ENCODE peak calls at places on chromosomes 7 and 10, in four cellular contexts. One of them, this sample, is unnamed.

GRCh38 chr10:98790817-98791216 is 344.1 kb upstream of the HPS1 start:
- DNase-seq in stimulated activated CD8-positive, alpha-beta memory T cell treated with anti-CD3 and anti-CD28 coated beads, Interleukin-15, amount 100 ng/mL, for 24 hours: no peak
- DNase-seq in non-pigmented ciliary epithelial cell: no peak
- DNase-seq in stimulated activated CD4-positive, alpha-beta T cell treated with anti-CD3 and anti-CD28 coated beads, TNF-alpha, amount 100 ng/mL, for 48 hours: no peak
- DNase-seq in this sample: peak; percentile 1

GRCh38 chr7:128030999-128031681 is at the start of gene LRRC4:
- DNase-seq in stimulated activated CD4-positive, alpha-beta T cell treated with anti-CD3 and anti-CD28 coated beads, TNF-alpha, amount 100 ng/mL, for 48 hours: no peak
- DNase-seq in stimulated activated CD8-positive, alpha-beta memory T cell treated with anti-CD3 and anti-CD28 coated beads, Interleukin-15, amount 100 ng/mL, for 24 hours: no peak
- DNase-seq in non-pigmented ciliary epithelial cell: no peak
- DNase-seq in this sample: peak; percentile 30

GRCh38 chr7:40717242-40717641 is 582.4 kb downstream of the SUGCT start:
- DNase-seq in non-pigmented ciliary epithelial cell: no peak
- DNase-seq in stimulated activated CD8-positive, alpha-beta memory T cell treated with anti-CD3 and anti-CD28 coated beads, Interleukin-15, amount 100 ng/mL, for 24 hours: no peak
- DNase-seq in stimulated activated CD4-positive, alpha-beta T cell treated with anti-CD3 and anti-CD28 coated beads, TNF-alpha, amount 100 ng/mL, for 48 hours: no peak
- DNase-seq in this sample: peak; percentile 8

GRCh38 chr10:11263039-11263345 is 245.3 kb downstream of the CELF2 start:
- DNase-seq in stimulated activated CD4-positive, alpha-beta T cell treated with anti-CD3 and anti-CD28 coated beads, TNF-alpha, amount 100 ng/mL, for 48 hours: no peak
- DNase-seq in stimulated activated CD8-positive, alpha-beta memory T cell treated with anti-CD3 and anti-CD28 coated beads, Interleukin-15, amount 100 ng/mL, for 24 hours: no peak
- DNase-seq in non-pigmented ciliary epithelial cell: no peak
- DNase-seq in this sample: no peak

GRCh38 chr10:116968331-116968730 is 36.7 kb downstream of the SHTN1 start:
- DNase-seq in stimulated activated CD4-positive, alpha-beta T cell treated with anti-CD3 and anti-CD28 coated beads, TNF-alpha, amount 100 ng/mL, for 48 hours: no peak
- DNase-seq in stimulated activated CD8-positive, alpha-beta memory T cell treated with anti-CD3 and anti-CD28 coated beads, Interleukin-15, amount 100 ng/mL, for 24 hours: no peak
- DNase-seq in non-pigmented ciliary epithelial cell: no peak
- DNase-seq in this sample: no peak

GRCh38 chr7:39838326-39838725 is 111.7 kb upstream of the CDK13 start:
- DNase-seq in stimulated activated CD4-positive, alpha-beta T cell treated with anti-CD3 and anti-CD28 coated beads, TNF-alpha, amount 100 ng/mL, for 48 hours: no peak
- DNase-seq in stimulated activated CD8-positive, alpha-beta memory T cell treated with anti-CD3 and anti-CD28 coated beads, Interleukin-15, amount 100 ng/mL, for 24 hours: no peak
- DNase-seq in non-pigmented ciliary epithelial cell: peak; percentile 36
- DNase-seq in this sample: peak; percentile 1

GRCh38 chr10:53508197-53508596 is 735.6 kb upstream of the MBL2 start:
- DNase-seq in non-pigmented ciliary epithelial cell: no peak
- DNase-seq in stimulated activated CD8-positive, alpha-beta memory T cell treated with anti-CD3 and anti-CD28 coated beads, Interleukin-15, amount 100 ng/mL, for 24 hours: no peak
- DNase-seq in stimulated activated CD4-positive, alpha-beta T cell treated with anti-CD3 and anti-CD28 coated beads, TNF-alpha, amount 100 ng/mL, for 48 hours: no peak
- DNase-seq in this sample: no peak

GRCh38 chr10:123327450-123327849 is 173.2 kb downstream of the BUB3 start:
- DNase-seq in stimulated activated CD4-positive, alpha-beta T cell treated with anti-CD3 and anti-CD28 coated beads, TNF-alpha, amount 100 ng/mL, for 48 hours: no peak
- DNase-seq in stimulated activated CD8-positive, alpha-beta memory T cell treated with anti-CD3 and anti-CD28 coated beads, Interleukin-15, amount 100 ng/mL, for 24 hours: no peak
- DNase-seq in non-pigmented ciliary epithelial cell: no peak
- DNase-seq in this sample: no peak

GRCh38 chr7:26202019-26202985 is 757 bp downstream of the CBX3 start:
- DNase-seq in stimulated activated CD8-positive, alpha-beta memory T cell treated with anti-CD3 and anti-CD28 coated beads, Interleukin-15, amount 100 ng/mL, for 24 hours: peak; percentile 42
- DNase-seq in non-pigmented ciliary epithelial cell: no peak
- DNase-seq in stimulated activated CD4-positive, alpha-beta T cell treated with anti-CD3 and anti-CD28 coated beads, TNF-alpha, amount 100 ng/mL, for 48 hours: no peak
- DNase-seq in this sample: peak; percentile 62

GRCh38 chr10:127976701-127977367 is 69.9 kb downstream of the PTPRE start:
- DNase-seq in stimulated activated CD4-positive, alpha-beta T cell treated with anti-CD3 and anti-CD28 coated beads, TNF-alpha, amount 100 ng/mL, for 48 hours: no peak
- DNase-seq in non-pigmented ciliary epithelial cell: no peak
- DNase-seq in stimulated activated CD8-positive, alpha-beta memory T cell treated with anti-CD3 and anti-CD28 coated beads, Interleukin-15, amount 100 ng/mL, for 24 hours: no peak
- DNase-seq in this sample: no peak

GRCh38 chr10:132535065-132535651 is 2.4 kb upstream of the INPP5A start:
- DNase-seq in stimulated activated CD8-positive, alpha-beta memory T cell treated with anti-CD3 and anti-CD28 coated beads, Interleukin-15, amount 100 ng/mL, for 24 hours: no peak
- DNase-seq in non-pigmented ciliary epithelial cell: no peak
- DNase-seq in stimulated activated CD4-positive, alpha-beta T cell treated with anti-CD3 and anti-CD28 coated beads, TNF-alpha, amount 100 ng/mL, for 48 hours: no peak
- DNase-seq in this sample: no peak

GRCh38 chr10:35533565-35533964 is 71.6 kb upstream of the GJD4 start:
- DNase-seq in stimulated activated CD4-positive, alpha-beta T cell treated with anti-CD3 and anti-CD28 coated beads, TNF-alpha, amount 100 ng/mL, for 48 hours: no peak
- DNase-seq in non-pigmented ciliary epithelial cell: no peak
- DNase-seq in stimulated activated CD8-positive, alpha-beta memory T cell treated with anti-CD3 and anti-CD28 coated beads, Interleukin-15, amount 100 ng/mL, for 24 hours: no peak
- DNase-seq in this sample: no peak

GRCh38 chr7:8305625-8306388 is 43.8 kb upstream of the ICA1 start:
- DNase-seq in non-pigmented ciliary epithelial cell: no peak
- DNase-seq in stimulated activated CD8-positive, alpha-beta memory T cell treated with anti-CD3 and anti-CD28 coated beads, Interleukin-15, amount 100 ng/mL, for 24 hours: no peak
- DNase-seq in stimulated activated CD4-positive, alpha-beta T cell treated with anti-CD3 and anti-CD28 coated beads, TNF-alpha, amount 100 ng/mL, for 48 hours: no peak
- DNase-seq in this sample: no peak

GRCh38 chr7:1100886-1101579 is 13.1 kb downstream of the GPER1 start:
- DNase-seq in stimulated activated CD4-positive, alpha-beta T cell treated with anti-CD3 and anti-CD28 coated beads, TNF-alpha, amount 100 ng/mL, for 48 hours: no peak
- DNase-seq in non-pigmented ciliary epithelial cell: no peak
- DNase-seq in stimulated activated CD8-positive, alpha-beta memory T cell treated with anti-CD3 and anti-CD28 coated beads, Interleukin-15, amount 100 ng/mL, for 24 hours: no peak
- DNase-seq in this sample: no peak